ENCODE peak calls at places on chromosomes 1 and 21, in four cellular contexts. One of them, this sample, is unnamed. For H3K9me3, the result is how much of the 10 kb centered on the place peaks cover.

GRCh38 chr21:40433575-40433974 is 413.4 kb downstream of the DSCAM start:
- DNase-seq in BE2C: no peak
- DNase-seq in prostate gland: no peak
- DNase-seq in upper lobe of left lung: no peak
- DNase-seq in this sample: no peak

GRCh38 chr1:212291505-212292134 is 6.4 kb downstream of the PPP2R5A start:
- DNase-seq in upper lobe of left lung: no peak
- DNase-seq in prostate gland: peak
- DNase-seq in BE2C: peak
- DNase-seq in this sample: no peak

GRCh38 chr1:113255728-113256347 is 134.5 kb upstream of the MAGI3 start:
- DNase-seq in BE2C: no peak
- DNase-seq in upper lobe of left lung: no peak
- DNase-seq in prostate gland: peak
- DNase-seq in this sample: no peak

GRCh38 chr1:226778657-226779058 is 39.6 kb upstream of the ITPKB start:
- DNase-seq in BE2C: no peak
- DNase-seq in upper lobe of left lung: no peak
- DNase-seq in prostate gland: peak
- DNase-seq in this sample: no peak

GRCh38 chr1:228312091-228312764 is 94.4 kb downstream of the TRIM11 start:
- DNase-seq in BE2C: no peak
- DNase-seq in prostate gland: no peak
- DNase-seq in upper lobe of left lung: no peak
- DNase-seq in this sample: no peak

GRCh38 chr1:90640325-90640724 is 76.8 kb downstream of the BARHL2 start:
- DNase-seq in prostate gland: no peak
- DNase-seq in BE2C: no peak
- DNase-seq in upper lobe of left lung: no peak
- DNase-seq in this sample: no peak

GRCh38 chr1:163071381-163072255 is 2.5 kb downstream of the RGS4 start:
- DNase-seq in BE2C: peak
- DNase-seq in prostate gland: peak
- DNase-seq in upper lobe of left lung: no peak
- DNase-seq in this sample: no peak

GRCh38 chr1:24952413-24952841 is 22.4 kb upstream of the RUNX3 start:
- DNase-seq in BE2C: no peak
- DNase-seq in prostate gland: no peak
- DNase-seq in upper lobe of left lung: no peak
- DNase-seq in this sample: no peak

GRCh38 chr1:109793486-109794318 is 30.0 kb upstream of the EPS8L3 start:
- DNase-seq in prostate gland: no peak
- DNase-seq in BE2C: peak
- DNase-seq in upper lobe of left lung: no peak
- DNase-seq in this sample: no peak

GRCh38 chr1:2496087-2496622 is 20.1 kb downstream of the PLCH2 start:
- DNase-seq in prostate gland: no peak
- DNase-seq in upper lobe of left lung: no peak
- DNase-seq in BE2C: no peak
- DNase-seq in this sample: no peak

GRCh38 chr1:100903777-100904176 is 7.9 kb downstream of the SLC30A7 start:
- DNase-seq in BE2C: no peak
- DNase-seq in prostate gland: no peak
- DNase-seq in upper lobe of left lung: no peak
- DNase-seq in this sample: no peak

GRCh38 chr1:67700692-67701410 is 15.8 kb downstream of the GADD45A start:
- DNase-seq in upper lobe of left lung: no peak
- DNase-seq in prostate gland: no peak
- DNase-seq in BE2C: peak
- DNase-seq in this sample: no peak

GRCh38 chr1:60974524-60974923 is 107.8 kb upstream of the NFIA start:
- DNase-seq in prostate gland: no peak
- DNase-seq in upper lobe of left lung: no peak
- DNase-seq in BE2C: no peak
- DNase-seq in this sample: no peak

GRCh38 chr1:170590921-170591705 is 59.1 kb downstream of the GORAB start:
- DNase-seq in upper lobe of left lung: no peak
- DNase-seq in prostate gland: no peak
- DNase-seq in BE2C: no peak
- DNase-seq in this sample: no peak

GRCh38 chr1:204813522-204813921 is 57.1 kb upstream of the NFASC start:
- DNase-seq in upper lobe of left lung: no peak
- DNase-seq in prostate gland: no peak
- DNase-seq in BE2C: no peak
- DNase-seq in this sample: no peak

GRCh38 chr1:15680131-15680530 is 4.0 kb upstream of the PLEKHM2 start:
- DNase-seq in upper lobe of left lung: no peak
- DNase-seq in prostate gland: no peak
- DNase-seq in BE2C: no peak
- DNase-seq in this sample: no peak

DNA sequence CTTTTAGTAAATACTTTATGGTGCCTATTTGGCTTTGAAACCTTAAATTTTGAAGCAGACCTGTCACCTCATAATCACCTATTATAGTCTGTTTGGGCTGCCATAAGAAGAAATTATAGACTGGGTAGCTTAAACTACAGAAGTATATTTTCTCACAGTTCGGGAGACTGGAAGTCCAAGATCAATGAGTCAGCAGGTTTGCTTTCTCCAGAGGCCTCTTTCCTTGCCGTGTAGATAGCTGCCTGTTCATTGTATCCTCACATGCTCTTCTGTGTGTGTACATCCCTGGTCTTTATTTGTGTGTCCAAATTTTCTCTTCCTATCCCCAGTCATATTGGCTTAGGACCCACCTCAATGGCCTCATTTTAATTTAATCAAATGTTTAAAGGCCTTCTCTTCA is 518.2 kb downstream of the ADGRL2 start:
- DNase-seq in prostate gland: no peak
- DNase-seq in upper lobe of left lung: no peak
- DNase-seq in BE2C: no peak
- DNase-seq in this sample: no peak
- H3K9me3 ChIP-seq in prostate gland: under half
- H3K9me3 ChIP-seq in upper lobe of left lung: under half
- H3K9me3 ChIP-seq in BE2C: under half
- H3K9me3 ChIP-seq in this sample: under half

DNA sequence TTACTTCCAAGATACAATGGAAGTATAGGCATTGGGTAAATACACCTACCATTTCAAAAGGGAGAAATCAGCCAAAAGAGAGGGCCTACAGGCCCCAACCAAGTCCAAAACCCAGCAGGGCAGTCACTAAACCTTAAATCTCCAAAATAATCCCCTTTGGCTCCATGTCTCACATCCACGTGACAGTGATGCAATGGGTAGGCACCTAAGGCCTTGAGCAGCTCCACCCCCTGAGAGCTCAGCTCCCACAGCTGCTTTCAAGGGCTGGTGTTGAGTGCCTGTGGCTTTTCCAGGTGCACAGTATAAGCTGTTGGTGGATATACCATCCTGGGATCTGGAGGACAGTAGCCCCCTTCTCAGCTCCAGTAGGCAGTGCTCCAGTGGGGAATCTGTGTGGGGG is 72.5 kb downstream of the UROD start:
- DNase-seq in upper lobe of left lung: no peak
- DNase-seq in prostate gland: no peak
- DNase-seq in BE2C: no peak
- DNase-seq in this sample: no peak
- H3K9me3 ChIP-seq in upper lobe of left lung: under half
- H3K9me3 ChIP-seq in prostate gland: under half
- H3K9me3 ChIP-seq in BE2C: under half
- H3K9me3 ChIP-seq in this sample: under half

GRCh38 chr1:49389699-49390098 is 613.0 kb upstream of the BEND5 start:
- DNase-seq in upper lobe of left lung: no peak
- DNase-seq in BE2C: peak
- DNase-seq in prostate gland: no peak
- DNase-seq in this sample: no peak
- H3K9me3 ChIP-seq in upper lobe of left lung: under half
- H3K9me3 ChIP-seq in BE2C: under half
- H3K9me3 ChIP-seq in prostate gland: under half
- H3K9me3 ChIP-seq in this sample: under half

DNA sequence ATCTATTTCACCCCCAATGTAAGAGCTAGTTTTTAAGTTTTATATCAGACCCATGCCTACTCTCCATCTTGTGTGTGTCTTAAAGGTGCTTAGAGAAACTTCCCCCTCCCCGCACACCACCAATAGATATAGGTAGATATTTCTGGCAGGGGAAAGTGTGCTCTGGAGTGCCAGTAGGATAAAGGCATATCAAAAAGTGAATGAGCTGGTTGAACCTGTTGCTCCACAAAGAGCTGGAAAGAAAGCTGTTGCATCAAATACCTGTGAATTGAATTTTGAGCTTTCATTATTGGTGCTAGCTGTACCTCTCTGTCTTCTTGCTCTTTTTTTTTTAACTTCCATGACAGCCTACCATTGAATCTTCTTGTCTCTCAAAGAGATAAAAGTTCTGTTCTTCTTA is 32.8 kb downstream of the ARID1A start:
- DNase-seq in upper lobe of left lung: no peak
- DNase-seq in BE2C: no peak
- DNase-seq in prostate gland: peak
- DNase-seq in this sample: no peak
- H3K9me3 ChIP-seq in upper lobe of left lung: under half
- H3K9me3 ChIP-seq in BE2C: under half
- H3K9me3 ChIP-seq in prostate gland: under half
- H3K9me3 ChIP-seq in this sample: under half